ENCODE peak calls at places on chromosomes 6 and 20, in five cellular contexts. W, Q, B, R and T are unnamed samples.

GRCh38 chr20:24877652-24878051 is 71.4 kb upstream of the CST7 start:
- DNase-seq in W (no peak), Q (no peak), B (no peak), R (no peak), T (no peak)

GRCh38 chr6:41757268-41757667 is 10.1 kb upstream of the PGC start:
- DNase-seq in W (no peak), Q (no peak), B (no peak), R (no peak), T (no peak)

GRCh38 chr6:79868098-79868722 is 79.1 kb downstream of the ELOVL4 start:
- DNase-seq in W (peak; percentile 81), Q (no peak), B (peak; percentile 56), R (no peak), T (peak; percentile 4)

GRCh38 chr6:153013438-153013837 is 10.9 kb upstream of the MTRF1L start:
- DNase-seq in W (no peak), Q (no peak), B (no peak), R (no peak), T (no peak)

GRCh38 chr6:36651659-36652379 is 26.7 kb upstream of the CDKN1A start:
- DNase-seq in W (no peak), Q (no peak), B (no peak), R (no peak), T (no peak)

GRCh38 chr6:33746651-33747100 is at the start of gene IP6K3:
- DNase-seq in W (no peak), Q (no peak), B (no peak), R (no peak), T (no peak)

GRCh38 chr20:17680128-17680835 is 1.8 kb downstream of the RRBP1 start:
- DNase-seq in W (peak; percentile 78), Q (no peak), B (peak; percentile 61), R (no peak), T (no peak)

GRCh38 chr20:32606107-32606506 is 21.0 kb upstream of the NOL4L start:
- DNase-seq in W (no peak), Q (no peak), B (no peak), R (no peak), T (no peak)

GRCh38 chr6:17218749-17219093 is 62.4 kb upstream of the RBM24 start:
- DNase-seq in W (no peak), Q (no peak), B (no peak), R (no peak), T (no peak)

GRCh38 chr6:92047886-92048285 is 1371.5 kb downstream of the EPHA7 start:
- DNase-seq in W (no peak), Q (no peak), B (no peak), R (no peak), T (no peak)

GRCh38 chr6:33995046-33995872 is 150.6 kb downstream of the GRM4 start:
- DNase-seq in W (no peak), Q (no peak), B (no peak), R (no peak), T (no peak)

GRCh38 chr6:132931937-132932336 is 117.6 kb downstream of the RPS12 start:
- DNase-seq in W (peak; percentile 93), Q (no peak), B (no peak), R (no peak), T (no peak)

GRCh38 chr6:16322666-16323312 is 84.4 kb downstream of the GMPR start:
- DNase-seq in W (peak; percentile 80), Q (peak; percentile 82), B (no peak), R (peak; percentile 65), T (peak; percentile 60)

GRCh38 chr6:133890941-133891813 is 2.3 kb downstream of the TCF21 start:
- DNase-seq in W (peak; percentile 53), Q (no peak), B (peak; percentile 25), R (no peak), T (no peak)

GRCh38 chr6:55528624-55529023 is 50.4 kb downstream of the HMGCLL1 start:
- DNase-seq in W (peak; percentile 41), Q (no peak), B (peak; percentile 38), R (no peak), T (no peak)

GRCh38 chr20:43667341-43668132 is 623 bp downstream of the MYBL2 start:
- DNase-seq in W (peak; percentile 13), Q (no peak), B (no peak), R (no peak), T (no peak)

GRCh38 chr6:46044876-46045617 is 29.4 kb upstream of the CLIC5 start:
- DNase-seq in W (peak; percentile 87), Q (no peak), B (peak; percentile 71), R (no peak), T (no peak)

GRCh38 chr6:125821825-125822281 is 31.1 kb downstream of the NCOA7 start:
- DNase-seq in W (no peak), Q (no peak), B (peak; percentile 67), R (no peak), T (no peak)

GRCh38 chr6:170533792-170534191 is 19.3 kb downstream of the PSMB1 start:
- DNase-seq in W (no peak), Q (no peak), B (no peak), R (no peak), T (no peak)